ENCODE peak calls at places on chromosomes 11 and 22, in eight cellular contexts. W, P, R, H, L, B, G and M are unnamed samples. For H3K4me1, the result is how much of the 10 kb centered on the place peaks cover.

GRCh38 chr11:60905551-60906113 is 753 bp downstream of the PRPF19 start:
- DNase-seq in B (no peak), P (no peak), G (peak), L (no peak), W (no peak), H (peak), R (peak), M (no peak)

GRCh38 chr11:19938866-19939265 is 221.4 kb downstream of the DBX1 start:
- DNase-seq in H (no peak), R (no peak), G (no peak), P (no peak), B (no peak), L (no peak), W (no peak), M (no peak)

GRCh38 chr11:65503923-65504670 is 5.3 kb downstream of the MALAT1 start:
- DNase-seq in G (peak), H (peak), R (peak), L (no peak), P (no peak), B (no peak), W (no peak), M (no peak)

GRCh38 chr11:75966546-75967287 is 151.7 kb downstream of the UVRAG start:
- DNase-seq in B (no peak), P (no peak), G (peak), L (no peak), R (peak), W (peak), H (no peak), M (no peak)

GRCh38 chr22:18057568-18058209 is 20.1 kb upstream of the PEX26 start:
- DNase-seq in W (peak), P (no peak), B (no peak), G (peak), H (peak), R (peak), L (peak), M (peak)

GRCh38 chr22:36365020-36365411 is 22.8 kb downstream of the MYH9 start:
- DNase-seq in B (peak), P (no peak), H (peak), G (peak), R (peak), L (peak), W (peak), M (no peak)

GRCh38 chr22:40340044-40340443 is 6.3 kb upstream of the ADSL start:
- DNase-seq in W (no peak), G (no peak), R (no peak), P (no peak), L (no peak), B (no peak), H (no peak), M (no peak)

GRCh38 chr11:117876341-117877119 is at the start of gene FXYD6:
- DNase-seq in L (peak), W (no peak), P (no peak), B (peak), G (peak), H (peak), R (no peak), M (no peak)

GRCh38 chr22:47783433-47784366 is 1021.2 kb downstream of the TBC1D22A start:
- DNase-seq in P (no peak), L (no peak), G (no peak), B (no peak), R (no peak), W (no peak), H (no peak), M (no peak)

GRCh38 chr11:117925198-117925925 is 3.8 kb downstream of the TMPRSS13 start:
- DNase-seq in W (no peak), G (no peak), H (no peak), L (no peak), R (no peak), B (peak), P (peak), M (no peak)

GRCh38 chr11:68050371-68050841 is 11.6 kb downstream of the TCIRG1 start:
- DNase-seq in R (no peak), L (no peak), P (no peak), G (no peak), H (no peak), W (no peak), B (no peak), M (no peak)

GRCh38 chr11:65291613-65292012 is 23.1 kb upstream of the CDC42EP2 start:
- DNase-seq in B (no peak), R (peak), L (no peak), H (no peak), G (peak), W (no peak), P (no peak), M (no peak)

GRCh38 chr11:75809991-75810390 is 5.0 kb upstream of the UVRAG start:
- DNase-seq in G (no peak), H (no peak), P (no peak), R (no peak), L (no peak), B (no peak), W (no peak), M (no peak)

GRCh38 chr11:2377511-2378443 is 667 bp downstream of the CD81 start:
- DNase-seq in L (no peak), B (peak), W (no peak), G (peak), R (peak), H (peak), P (no peak), M (peak)

GRCh38 chr22:47624277-47625012 is 862.0 kb downstream of the TBC1D22A start:
- DNase-seq in L (no peak), G (no peak), R (no peak), B (peak), P (no peak), W (no peak), H (peak), M (no peak)

GRCh38 chr11:94151903-94152677 is 23.4 kb downstream of the PANX1 start:
- DNase-seq in L (peak), P (no peak), B (peak), H (peak), R (peak), G (peak), W (peak), M (no peak)

GRCh38 chr22:19878461-19879247 is 24.0 kb upstream of the GNB1L start:
- DNase-seq in B (peak), P (peak), G (no peak), L (no peak), R (peak), H (no peak), W (no peak), M (peak)

GRCh38 chr11:76629133-76629852 is 41.3 kb downstream of the LRRC32 start:
- DNase-seq in L (peak), R (peak), H (peak), P (no peak), W (no peak), B (peak), G (no peak), M (no peak)

GRCh38 chr11:130478204-130478701 is 29.8 kb downstream of the ADAMTS15 start:
- DNase-seq in R (peak), B (peak), H (peak), W (no peak), P (no peak), G (peak), L (peak), M (no peak)

GRCh38 chr11:133946541-133947297 is 10.0 kb downstream of the IGSF9B start:
- DNase-seq in P (no peak), W (no peak), H (no peak), B (peak), G (no peak), L (peak), R (no peak), M (no peak)

GRCh38 chr11:108370990-108371389 is 96.3 kb downstream of the C11orf65 start:
- DNase-seq in L (no peak), G (no peak), B (no peak), W (no peak), H (no peak), R (peak), P (no peak), M (no peak)

GRCh38 chr11:45815747-45816146 is 10.8 kb downstream of the SLC35C1 start:
- DNase-seq in R (peak), B (no peak), L (no peak), P (no peak), G (no peak), H (no peak), W (no peak), M (no peak)

GRCh38 chr11:131254254-131254653 is 116.2 kb upstream of the NTM start:
- DNase-seq in B (no peak), H (no peak), L (no peak), W (no peak), G (no peak), R (no peak), P (no peak), M (no peak)

GRCh38 chr11:86172894-86173293 is 71.7 kb upstream of the EED start:
- DNase-seq in R (peak), P (no peak), H (no peak), L (no peak), G (peak), W (no peak), B (no peak), M (no peak)

GRCh38 chr11:86176165-86176884 is 68.2 kb upstream of the EED start:
- DNase-seq in P (no peak), L (no peak), B (no peak), R (peak), H (no peak), W (no peak), G (no peak), M (peak)

GRCh38 chr11:86174101-86175046 is 70.2 kb upstream of the EED start:
- DNase-seq in H (peak), R (peak), P (peak), L (peak), W (no peak), B (peak), G (peak), M (peak)

GRCh38 chr11:86177319-86177718 is 67.2 kb upstream of the EED start:
- DNase-seq in B (no peak), P (no peak), W (no peak), L (no peak), H (no peak), R (no peak), G (no peak), M (no peak)

GRCh38 chr11:86175585-86175984 is 69.0 kb upstream of the EED start:
- DNase-seq in W (no peak), P (no peak), H (no peak), R (no peak), B (no peak), G (no peak), L (no peak), M (no peak)
- H3K4me1 ChIP-seq in W (under half), P (under half), H (under half), R (under half), B (under half), G (under half), L (under half), M (under half)

DNA sequence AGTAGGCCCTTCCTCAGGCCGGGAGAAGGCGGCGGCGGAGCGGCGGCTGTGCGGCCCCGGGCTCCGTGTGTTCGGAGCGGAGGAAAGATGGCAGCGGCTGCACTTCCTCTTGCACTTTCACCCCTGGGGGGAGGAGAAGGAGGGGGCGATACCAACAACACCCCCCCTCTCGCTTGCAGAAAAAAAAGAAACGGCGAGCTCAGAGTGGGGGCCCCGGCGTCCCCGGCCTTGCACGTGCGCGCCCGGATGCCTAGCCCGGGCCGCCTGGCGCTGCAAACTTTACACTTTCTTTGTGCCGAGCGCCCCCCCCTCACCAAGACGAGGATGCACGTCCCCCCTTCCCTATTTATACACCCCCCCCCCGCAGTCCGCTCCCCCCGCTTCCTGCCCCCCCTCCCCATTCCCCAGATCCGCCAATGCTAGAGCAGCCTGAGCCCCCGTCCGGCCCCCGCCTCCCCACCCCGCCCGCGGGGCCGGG is at the start of gene PATZ1:
- DNase-seq in W (peak), P (peak), B (peak), R (peak), G (peak), H (peak), L (peak), M (peak)
- H3K4me1 ChIP-seq in W (under half), P (under half), B (under half), R (under half), G (under half), H (under half), L (under half), M (under half)

GRCh38 chr11:17639091-17639490 is 80.3 kb upstream of the MYOD1 start:
- DNase-seq in H (no peak), R (no peak), G (no peak), W (no peak), L (no peak), B (no peak), P (no peak), M (no peak)
- H3K4me1 ChIP-seq in H (under half), R (under half), G (under half), W (under half), L (under half), B (under half), P (under half), M (under half)

GRCh38 chr11:127677813-127678212 is 677.2 kb upstream of the KIRREL3 start:
- DNase-seq in B (no peak), H (no peak), L (no peak), P (no peak), R (no peak), G (no peak), W (no peak), M (no peak)
- H3K4me1 ChIP-seq in B (under half), H (under half), L (under half), P (under half), R (under half), G (under half), W (under half), M (under half)